ENCODE peak calls at places on chromosomes 2 and 18, in six cellular contexts. One of them, this sample, is unnamed. For H3K4me1 and H3K27me3, the result is how much of the 10 kb centered on the place peaks cover.

GRCh38 chr18:55356815-55357214 is 231.2 kb downstream of the TCF4 start:
- DNase-seq in ovary: no peak
- DNase-seq in stomach: no peak
- DNase-seq in transverse colon: no peak
- DNase-seq in GM12878: no peak
- DNase-seq in tibial nerve: no peak
- DNase-seq in this sample: no peak

GRCh38 chr2:62972601-62973000 is 78.0 kb upstream of the OTX1 start:
- DNase-seq in GM12878: no peak
- DNase-seq in transverse colon: no peak
- DNase-seq in ovary: no peak
- DNase-seq in stomach: no peak
- DNase-seq in tibial nerve: no peak
- DNase-seq in this sample: no peak

GRCh38 chr18:416928-417327 is 83.6 kb downstream of the COLEC12 start:
- DNase-seq in tibial nerve: no peak
- DNase-seq in transverse colon: no peak
- DNase-seq in stomach: no peak
- DNase-seq in ovary: no peak
- DNase-seq in GM12878: no peak
- DNase-seq in this sample: no peak

GRCh38 chr18:45962461-45962860 is 4.7 kb downstream of the EPG5 start:
- DNase-seq in stomach: no peak
- DNase-seq in tibial nerve: no peak
- DNase-seq in ovary: no peak
- DNase-seq in GM12878: peak
- DNase-seq in transverse colon: no peak
- DNase-seq in this sample: no peak

GRCh38 chr2:202269585-202269984 is 4.0 kb downstream of the NOP58 start:
- DNase-seq in ovary: no peak
- DNase-seq in stomach: no peak
- DNase-seq in transverse colon: no peak
- DNase-seq in tibial nerve: no peak
- DNase-seq in GM12878: peak
- DNase-seq in this sample: no peak

GRCh38 chr2:36540986-36541750 is 56.8 kb downstream of the FEZ2 start:
- DNase-seq in stomach: no peak
- DNase-seq in GM12878: no peak
- DNase-seq in transverse colon: no peak
- DNase-seq in tibial nerve: no peak
- DNase-seq in ovary: no peak
- DNase-seq in this sample: no peak

GRCh38 chr2:239298126-239298804 is 102.6 kb downstream of the HDAC4 start:
- DNase-seq in GM12878: no peak
- DNase-seq in tibial nerve: no peak
- DNase-seq in ovary: no peak
- DNase-seq in stomach: no peak
- DNase-seq in transverse colon: peak
- DNase-seq in this sample: no peak

GRCh38 chr2:157692768-157693167 is 64.1 kb upstream of the ACVR1C start:
- DNase-seq in tibial nerve: no peak
- DNase-seq in stomach: no peak
- DNase-seq in GM12878: no peak
- DNase-seq in ovary: no peak
- DNase-seq in transverse colon: no peak
- DNase-seq in this sample: no peak

GRCh38 chr2:186696337-186696736 is 2.5 kb downstream of the FAM171B start:
- DNase-seq in GM12878: no peak
- DNase-seq in stomach: no peak
- DNase-seq in transverse colon: no peak
- DNase-seq in ovary: no peak
- DNase-seq in tibial nerve: no peak
- DNase-seq in this sample: no peak

GRCh38 chr2:175872716-175873115 is 129.4 kb downstream of the LNPK start:
- DNase-seq in GM12878: no peak
- DNase-seq in ovary: no peak
- DNase-seq in tibial nerve: no peak
- DNase-seq in stomach: no peak
- DNase-seq in transverse colon: no peak
- DNase-seq in this sample: no peak

GRCh38 chr2:177724398-177725287 is 332.1 kb downstream of the AGPS start:
- DNase-seq in GM12878: no peak
- DNase-seq in ovary: peak
- DNase-seq in stomach: peak
- DNase-seq in transverse colon: peak
- DNase-seq in tibial nerve: peak
- DNase-seq in this sample: no peak

DNA sequence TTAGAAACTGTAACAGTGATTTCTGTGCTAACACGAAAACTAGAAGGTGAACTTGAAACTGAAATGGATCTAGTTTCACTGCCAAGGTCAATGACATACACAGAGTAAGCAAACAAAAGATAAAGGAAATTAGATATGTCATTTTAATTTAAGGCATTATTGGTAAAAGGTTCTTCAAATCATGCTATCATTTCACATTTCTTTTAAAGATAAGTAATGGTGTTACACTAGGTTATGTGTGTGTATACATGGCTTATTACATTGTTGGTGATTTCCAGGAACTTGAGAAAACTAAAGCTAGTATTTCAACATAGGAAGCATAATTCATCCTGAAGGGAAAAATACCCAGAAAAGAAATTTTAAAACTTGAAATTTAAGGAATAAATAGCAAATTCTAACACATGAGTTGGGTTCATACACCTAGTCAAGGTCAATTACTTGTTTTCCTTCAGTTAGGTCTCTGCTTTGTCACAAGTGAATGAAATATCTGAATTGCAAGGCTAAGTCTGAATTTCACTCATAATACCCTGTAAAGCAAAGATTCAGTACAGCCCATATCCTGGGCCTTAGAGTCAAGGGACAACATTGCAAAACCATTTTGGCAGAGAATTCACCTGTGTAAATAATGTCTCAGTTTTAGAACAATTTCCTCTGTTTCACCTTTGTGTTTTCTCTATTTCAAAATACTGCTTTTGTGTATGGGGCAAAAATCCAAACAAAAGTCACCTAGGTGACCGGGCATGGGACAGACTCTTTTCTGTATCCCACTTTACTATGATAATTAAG is 141.6 kb downstream of the SRBD1 start:
- DNase-seq in tibial nerve: no peak
- DNase-seq in transverse colon: no peak
- DNase-seq in GM12878: no peak
- DNase-seq in ovary: no peak
- DNase-seq in stomach: no peak
- DNase-seq in this sample: no peak
- H3K4me1 ChIP-seq in tibial nerve: under half
- H3K4me1 ChIP-seq in transverse colon: under half
- H3K4me1 ChIP-seq in GM12878: under half
- H3K4me1 ChIP-seq in ovary: under half
- H3K4me1 ChIP-seq in stomach: under half
- H3K4me1 ChIP-seq in this sample: under half

GRCh38 chr18:58768293-58768974 is 96.2 kb upstream of the ZNF532 start:
- DNase-seq in ovary: peak
- DNase-seq in stomach: peak
- DNase-seq in GM12878: no peak
- DNase-seq in transverse colon: peak
- DNase-seq in tibial nerve: peak
- DNase-seq in this sample: peak
- TF ChIP-seq EP300 in ovary: no peak
- TF ChIP-seq EP300 in stomach: no peak
- TF ChIP-seq EP300 in GM12878: no peak
- TF ChIP-seq EP300 in transverse colon: no peak
- TF ChIP-seq EP300 in tibial nerve: no peak
- TF ChIP-seq EP300 in this sample: no peak

GRCh38 chr2:104890092-104890393 is 36.1 kb downstream of the POU3F3 start:
- DNase-seq in transverse colon: peak
- DNase-seq in GM12878: no peak
- DNase-seq in tibial nerve: no peak
- DNase-seq in ovary: no peak
- DNase-seq in stomach: no peak
- DNase-seq in this sample: no peak

GRCh38 chr2:104890670-104891069 is 36.8 kb downstream of the POU3F3 start:
- DNase-seq in ovary: no peak
- DNase-seq in tibial nerve: no peak
- DNase-seq in GM12878: no peak
- DNase-seq in stomach: no peak
- DNase-seq in transverse colon: no peak
- DNase-seq in this sample: no peak

GRCh38 chr2:104888489-104889245 is 34.8 kb downstream of the POU3F3 start:
- DNase-seq in tibial nerve: no peak
- DNase-seq in GM12878: no peak
- DNase-seq in stomach: no peak
- DNase-seq in transverse colon: no peak
- DNase-seq in ovary: no peak
- DNase-seq in this sample: no peak

GRCh38 chr2:104889261-104890091 is 35.6 kb downstream of the POU3F3 start:
- DNase-seq in ovary: no peak
- DNase-seq in transverse colon: peak
- DNase-seq in tibial nerve: no peak
- DNase-seq in stomach: no peak
- DNase-seq in GM12878: no peak
- DNase-seq in this sample: no peak

DNA sequence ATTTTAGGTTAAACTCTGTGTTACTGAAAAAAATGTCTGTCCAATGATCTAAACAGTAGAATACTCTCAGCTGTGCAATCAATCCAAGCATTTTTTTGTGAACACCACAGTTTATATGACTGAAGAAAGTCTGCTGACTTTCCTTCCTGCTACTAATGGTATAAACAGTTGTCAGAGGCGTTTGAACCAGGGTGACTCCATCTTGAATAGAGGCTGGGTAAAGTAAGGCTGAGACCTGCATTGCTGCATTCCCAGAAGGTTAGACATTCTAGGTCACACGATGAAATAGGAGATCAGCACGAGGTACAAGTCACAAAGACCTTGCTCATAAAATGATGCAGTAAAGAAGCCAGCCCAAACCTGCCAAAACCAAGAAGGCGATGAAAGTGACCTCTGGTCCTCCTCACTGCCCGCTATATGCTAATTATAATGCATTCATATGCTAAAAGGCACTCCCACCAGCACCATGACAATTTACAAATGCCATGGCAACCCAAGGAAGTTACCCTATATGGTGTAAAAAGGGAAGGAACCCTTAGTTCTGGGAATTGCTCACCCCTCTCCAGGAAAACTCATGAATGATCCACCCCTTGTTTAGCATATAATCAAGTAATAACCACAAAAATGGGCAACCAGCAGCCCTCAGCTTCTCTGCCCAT is 31.3 kb downstream of the POU3F3 start:
- DNase-seq in GM12878: no peak
- DNase-seq in ovary: no peak
- DNase-seq in stomach: no peak
- DNase-seq in tibial nerve: no peak
- DNase-seq in transverse colon: no peak
- DNase-seq in this sample: no peak
- H3K27me3 ChIP-seq in GM12878: under half
- H3K27me3 ChIP-seq in ovary: under half
- H3K27me3 ChIP-seq in stomach: under half
- H3K27me3 ChIP-seq in tibial nerve: under half
- H3K27me3 ChIP-seq in transverse colon: under half
- H3K27me3 ChIP-seq in this sample: under half

GRCh38 chr2:74849228-74849892 is 15.4 kb downstream of the HK2 start:
- DNase-seq in ovary: no peak
- DNase-seq in GM12878: peak
- DNase-seq in tibial nerve: no peak
- DNase-seq in transverse colon: peak
- DNase-seq in stomach: peak
- DNase-seq in this sample: no peak
- H3K4me1 ChIP-seq in ovary: under half
- H3K4me1 ChIP-seq in GM12878: half or more
- H3K4me1 ChIP-seq in tibial nerve: under half
- H3K4me1 ChIP-seq in transverse colon: under half
- H3K4me1 ChIP-seq in stomach: half or more
- H3K4me1 ChIP-seq in this sample: half or more

DNA sequence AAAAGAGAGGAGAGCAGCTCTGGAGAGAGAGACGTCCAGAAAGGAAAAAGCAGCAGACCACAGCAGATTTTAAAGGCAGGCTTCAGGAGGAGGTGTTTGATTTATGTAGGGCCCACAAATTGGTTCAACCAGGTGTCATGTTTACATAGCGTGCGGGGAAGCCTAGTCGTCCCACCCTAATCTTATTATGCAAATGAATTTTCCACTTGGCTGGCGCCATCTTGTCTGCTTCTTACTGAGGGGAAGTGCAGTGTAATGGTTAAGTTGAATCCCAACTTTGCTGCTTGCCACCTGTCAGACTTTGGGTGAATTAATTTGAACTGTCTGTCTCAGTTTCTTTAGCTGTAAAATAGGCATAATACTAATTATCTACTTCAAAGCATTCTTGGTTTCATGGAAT is 282.4 kb upstream of the CYRIA start:
- DNase-seq in GM12878: no peak
- DNase-seq in tibial nerve: no peak
- DNase-seq in stomach: no peak
- DNase-seq in ovary: no peak
- DNase-seq in transverse colon: no peak
- DNase-seq in this sample: no peak
- TF ChIP-seq EP300 in GM12878: no peak
- TF ChIP-seq EP300 in tibial nerve: no peak
- TF ChIP-seq EP300 in stomach: no peak
- TF ChIP-seq EP300 in ovary: no peak
- TF ChIP-seq EP300 in transverse colon: no peak
- TF ChIP-seq EP300 in this sample: no peak